ENCODE peak calls at places on chromosomes 7 and 10, in seven cellular contexts. X, A, D, W, S, L and F are unnamed samples.

GRCh38 chr7:26153246-26153822 is 1.3 kb downstream of the NFE2L3 start:
- DNase-seq in L (no peak), D (no peak), W (no peak), X (peak), S (no peak), A (no peak), F (no peak)

GRCh38 chr7:47670738-47671137 is 88.8 kb upstream of the TNS3 start:
- DNase-seq in W (no peak), S (no peak), D (peak), X (peak), A (no peak), L (no peak), F (peak)

GRCh38 chr10:95178797-95179196 is 15.2 kb upstream of the ACSM6 start:
- DNase-seq in D (no peak), L (no peak), X (no peak), W (no peak), S (no peak), A (peak), F (no peak)

GRCh38 chr10:87843714-87844113 is 19.6 kb downstream of the KLLN start:
- DNase-seq in A (no peak), L (no peak), W (no peak), X (no peak), D (no peak), S (no peak), F (no peak)

GRCh38 chr10:34522542-34522941 is 292.6 kb downstream of the PARD3 start:
- DNase-seq in A (no peak), D (no peak), L (no peak), S (no peak), X (peak), W (peak), F (no peak)

GRCh38 chr10:137031-137430 is 1.8 kb downstream of the ZMYND11 start:
- DNase-seq in X (peak), W (peak), S (peak), L (no peak), D (peak), A (peak), F (peak)

GRCh38 chr7:157577061-157577460 is 240.3 kb downstream of the DNAJB6 start:
- DNase-seq in W (no peak), X (peak), L (no peak), A (no peak), S (no peak), D (no peak), F (no peak)

GRCh38 chr10:98172073-98172472 is 37.6 kb downstream of the R3HCC1L start:
- DNase-seq in W (peak), D (no peak), L (no peak), X (no peak), S (no peak), A (no peak), F (no peak)

GRCh38 chr10:391304-391703 is 256.0 kb downstream of the ZMYND11 start:
- DNase-seq in W (no peak), A (no peak), X (no peak), L (no peak), D (no peak), S (no peak), F (no peak)

GRCh38 chr10:104255244-104255981 is 721 bp downstream of the GSTO1 start:
- DNase-seq in A (peak), S (no peak), W (peak), D (no peak), L (no peak), X (peak), F (no peak)

GRCh38 chr7:657565-658119 is 68.9 kb upstream of the DNAAF5 start:
- DNase-seq in L (no peak), X (peak), D (no peak), S (no peak), A (no peak), W (peak), F (no peak)

GRCh38 chr10:23891301-23891700 is 317.6 kb upstream of the KIAA1217 start:
- DNase-seq in D (no peak), X (no peak), S (no peak), L (no peak), W (no peak), A (no peak), F (no peak)

GRCh38 chr7:148503900-148504487 is 86.6 kb upstream of the C7orf33 start:
- DNase-seq in A (no peak), L (no peak), W (peak), S (no peak), X (peak), D (no peak), F (no peak)

GRCh38 chr7:106870983-106871410 is 5.9 kb downstream of the PIK3CG start:
- DNase-seq in L (peak), A (no peak), S (no peak), X (peak), D (peak), W (no peak), F (peak)

GRCh38 chr10:45375101-45375500 is 1.1 kb downstream of the ALOX5 start:
- DNase-seq in X (no peak), A (no peak), L (no peak), D (no peak), W (no peak), S (no peak), F (no peak)

GRCh38 chr7:149245244-149245643 is 5.8 kb downstream of the ZNF212 start:
- DNase-seq in D (no peak), X (peak), W (peak), L (no peak), A (no peak), S (peak), F (no peak)

GRCh38 chr10:77888356-77888703 is 38.2 kb downstream of the DLG5 start:
- DNase-seq in S (no peak), D (no peak), X (no peak), L (no peak), W (peak), A (no peak), F (no peak)

GRCh38 chr10:43201545-43202131 is 63.4 kb downstream of the CSGALNACT2 start:
- DNase-seq in W (no peak), A (no peak), L (no peak), D (peak), X (peak), S (no peak), F (peak)

GRCh38 chr10:90125406-90125805 is 424.0 kb downstream of the KIF20B start:
- DNase-seq in L (no peak), X (peak), A (no peak), D (no peak), S (no peak), W (no peak), F (no peak)